ENCODE peak calls at places on chromosomes 4 and X, in ten cellular contexts. One of them, this sample, is unnamed.

GRCh38 chr4:124143632-124144031 is 568.9 kb downstream of the ANKRD50 start:
- DNase-seq in AG09319: no peak
- DNase-seq in AG08395: no peak
- DNase-seq in stimulated activated CD4-positive, alpha-beta T cell treated with anti-CD3 and anti-CD28 coated beads, Interleukin-1b, Interleukin-23, amount 100 ng/mL, for 24 hours: no peak
- DNase-seq in activated effector memory CD4-positive, alpha-beta T cell treated with Interleukin-2 at 50 U/mL for 16 hours: no peak
- DNase-seq in activated CD8-positive, alpha-beta memory T cell treated with anti-CD3 and anti-CD28 coated beads for 48 hours: no peak
- DNase-seq in mesothelial cell of epicardium: no peak
- DNase-seq in ELR: no peak
- DNase-seq in KG1: no peak
- DNase-seq in T-cell: no peak
- DNase-seq in this sample: no peak

GRCh38 chr4:15755321-15755750 is 22.8 kb upstream of the CD38 start:
- DNase-seq in activated effector memory CD4-positive, alpha-beta T cell treated with Interleukin-2 at 50 U/mL for 16 hours: peak
- DNase-seq in stimulated activated CD4-positive, alpha-beta T cell treated with anti-CD3 and anti-CD28 coated beads, Interleukin-1b, Interleukin-23, amount 100 ng/mL, for 24 hours: no peak
- DNase-seq in activated CD8-positive, alpha-beta memory T cell treated with anti-CD3 and anti-CD28 coated beads for 48 hours: no peak
- DNase-seq in AG09319: no peak
- DNase-seq in KG1: no peak
- DNase-seq in mesothelial cell of epicardium: no peak
- DNase-seq in AG08395: no peak
- DNase-seq in T-cell: no peak
- DNase-seq in ELR: peak
- DNase-seq in this sample: no peak

GRCh38 chr4:145679991-145680455 is at the start of gene C4orf51:
- DNase-seq in ELR: peak
- DNase-seq in stimulated activated CD4-positive, alpha-beta T cell treated with anti-CD3 and anti-CD28 coated beads, Interleukin-1b, Interleukin-23, amount 100 ng/mL, for 24 hours: no peak
- DNase-seq in KG1: no peak
- DNase-seq in AG08395: peak
- DNase-seq in mesothelial cell of epicardium: no peak
- DNase-seq in activated CD8-positive, alpha-beta memory T cell treated with anti-CD3 and anti-CD28 coated beads for 48 hours: no peak
- DNase-seq in T-cell: no peak
- DNase-seq in activated effector memory CD4-positive, alpha-beta T cell treated with Interleukin-2 at 50 U/mL for 16 hours: no peak
- DNase-seq in AG09319: peak
- DNase-seq in this sample: peak

GRCh38 chr4:60992037-60992436 is 208.1 kb upstream of the ADGRL3 start:
- DNase-seq in stimulated activated CD4-positive, alpha-beta T cell treated with anti-CD3 and anti-CD28 coated beads, Interleukin-1b, Interleukin-23, amount 100 ng/mL, for 24 hours: no peak
- DNase-seq in AG08395: no peak
- DNase-seq in mesothelial cell of epicardium: no peak
- DNase-seq in activated CD8-positive, alpha-beta memory T cell treated with anti-CD3 and anti-CD28 coated beads for 48 hours: no peak
- DNase-seq in KG1: no peak
- DNase-seq in T-cell: no peak
- DNase-seq in AG09319: no peak
- DNase-seq in ELR: peak
- DNase-seq in activated effector memory CD4-positive, alpha-beta T cell treated with Interleukin-2 at 50 U/mL for 16 hours: no peak
- DNase-seq in this sample: no peak

GRCh38 chr4:162457071-162457865 is 293.5 kb upstream of the FSTL5 start:
- DNase-seq in mesothelial cell of epicardium: no peak
- DNase-seq in AG09319: no peak
- DNase-seq in stimulated activated CD4-positive, alpha-beta T cell treated with anti-CD3 and anti-CD28 coated beads, Interleukin-1b, Interleukin-23, amount 100 ng/mL, for 24 hours: no peak
- DNase-seq in AG08395: no peak
- DNase-seq in activated effector memory CD4-positive, alpha-beta T cell treated with Interleukin-2 at 50 U/mL for 16 hours: no peak
- DNase-seq in activated CD8-positive, alpha-beta memory T cell treated with anti-CD3 and anti-CD28 coated beads for 48 hours: no peak
- DNase-seq in KG1: no peak
- DNase-seq in ELR: peak
- DNase-seq in T-cell: no peak
- DNase-seq in this sample: no peak

GRCh38 chr4:125198916-125199315 is 115.8 kb upstream of the FAT4 start:
- DNase-seq in AG09319: no peak
- DNase-seq in T-cell: no peak
- DNase-seq in ELR: peak
- DNase-seq in activated CD8-positive, alpha-beta memory T cell treated with anti-CD3 and anti-CD28 coated beads for 48 hours: no peak
- DNase-seq in activated effector memory CD4-positive, alpha-beta T cell treated with Interleukin-2 at 50 U/mL for 16 hours: no peak
- DNase-seq in stimulated activated CD4-positive, alpha-beta T cell treated with anti-CD3 and anti-CD28 coated beads, Interleukin-1b, Interleukin-23, amount 100 ng/mL, for 24 hours: no peak
- DNase-seq in mesothelial cell of epicardium: no peak
- DNase-seq in AG08395: peak
- DNase-seq in KG1: no peak
- DNase-seq in this sample: no peak

GRCh38 chrX:47556045-47556623 is 4.9 kb upstream of the ARAF start:
- DNase-seq in activated effector memory CD4-positive, alpha-beta T cell treated with Interleukin-2 at 50 U/mL for 16 hours: peak
- DNase-seq in ELR: peak
- DNase-seq in stimulated activated CD4-positive, alpha-beta T cell treated with anti-CD3 and anti-CD28 coated beads, Interleukin-1b, Interleukin-23, amount 100 ng/mL, for 24 hours: peak
- DNase-seq in mesothelial cell of epicardium: peak
- DNase-seq in T-cell: peak
- DNase-seq in KG1: no peak
- DNase-seq in AG08395: peak
- DNase-seq in activated CD8-positive, alpha-beta memory T cell treated with anti-CD3 and anti-CD28 coated beads for 48 hours: peak
- DNase-seq in AG09319: peak
- DNase-seq in this sample: peak

GRCh38 chr4:53196195-53196641 is 169.6 kb downstream of the SCFD2 start:
- DNase-seq in mesothelial cell of epicardium: no peak
- DNase-seq in AG09319: no peak
- DNase-seq in ELR: no peak
- DNase-seq in stimulated activated CD4-positive, alpha-beta T cell treated with anti-CD3 and anti-CD28 coated beads, Interleukin-1b, Interleukin-23, amount 100 ng/mL, for 24 hours: no peak
- DNase-seq in KG1: no peak
- DNase-seq in activated effector memory CD4-positive, alpha-beta T cell treated with Interleukin-2 at 50 U/mL for 16 hours: no peak
- DNase-seq in T-cell: no peak
- DNase-seq in activated CD8-positive, alpha-beta memory T cell treated with anti-CD3 and anti-CD28 coated beads for 48 hours: no peak
- DNase-seq in AG08395: peak
- DNase-seq in this sample: no peak

GRCh38 chr4:2732526-2732925 is 23.6 kb downstream of the TNIP2 start:
- DNase-seq in stimulated activated CD4-positive, alpha-beta T cell treated with anti-CD3 and anti-CD28 coated beads, Interleukin-1b, Interleukin-23, amount 100 ng/mL, for 24 hours: no peak
- DNase-seq in ELR: no peak
- DNase-seq in T-cell: no peak
- DNase-seq in AG09319: no peak
- DNase-seq in activated CD8-positive, alpha-beta memory T cell treated with anti-CD3 and anti-CD28 coated beads for 48 hours: no peak
- DNase-seq in KG1: no peak
- DNase-seq in activated effector memory CD4-positive, alpha-beta T cell treated with Interleukin-2 at 50 U/mL for 16 hours: no peak
- DNase-seq in mesothelial cell of epicardium: no peak
- DNase-seq in AG08395: no peak
- DNase-seq in this sample: no peak

GRCh38 chrX:8579602-8580001 is 115.0 kb downstream of the VCX3B start:
- DNase-seq in KG1: no peak
- DNase-seq in AG09319: no peak
- DNase-seq in stimulated activated CD4-positive, alpha-beta T cell treated with anti-CD3 and anti-CD28 coated beads, Interleukin-1b, Interleukin-23, amount 100 ng/mL, for 24 hours: no peak
- DNase-seq in AG08395: no peak
- DNase-seq in T-cell: no peak
- DNase-seq in activated CD8-positive, alpha-beta memory T cell treated with anti-CD3 and anti-CD28 coated beads for 48 hours: no peak
- DNase-seq in activated effector memory CD4-positive, alpha-beta T cell treated with Interleukin-2 at 50 U/mL for 16 hours: no peak
- DNase-seq in ELR: no peak
- DNase-seq in mesothelial cell of epicardium: no peak
- DNase-seq in this sample: no peak

GRCh38 chr4:91447168-91447567 is 856.6 kb upstream of the GRID2 start:
- DNase-seq in activated CD8-positive, alpha-beta memory T cell treated with anti-CD3 and anti-CD28 coated beads for 48 hours: no peak
- DNase-seq in activated effector memory CD4-positive, alpha-beta T cell treated with Interleukin-2 at 50 U/mL for 16 hours: no peak
- DNase-seq in mesothelial cell of epicardium: no peak
- DNase-seq in KG1: no peak
- DNase-seq in ELR: no peak
- DNase-seq in AG09319: no peak
- DNase-seq in T-cell: no peak
- DNase-seq in AG08395: no peak
- DNase-seq in stimulated activated CD4-positive, alpha-beta T cell treated with anti-CD3 and anti-CD28 coated beads, Interleukin-1b, Interleukin-23, amount 100 ng/mL, for 24 hours: no peak
- DNase-seq in this sample: no peak

GRCh38 chr4:75169020-75169814 is 236.3 kb downstream of the PARM1 start:
- DNase-seq in KG1: no peak
- DNase-seq in activated CD8-positive, alpha-beta memory T cell treated with anti-CD3 and anti-CD28 coated beads for 48 hours: no peak
- DNase-seq in activated effector memory CD4-positive, alpha-beta T cell treated with Interleukin-2 at 50 U/mL for 16 hours: no peak
- DNase-seq in ELR: no peak
- DNase-seq in AG09319: no peak
- DNase-seq in AG08395: no peak
- DNase-seq in mesothelial cell of epicardium: no peak
- DNase-seq in stimulated activated CD4-positive, alpha-beta T cell treated with anti-CD3 and anti-CD28 coated beads, Interleukin-1b, Interleukin-23, amount 100 ng/mL, for 24 hours: no peak
- DNase-seq in T-cell: no peak
- DNase-seq in this sample: no peak

GRCh38 chr4:139419388-139419914 is 34.5 kb upstream of the RAB33B start:
- DNase-seq in ELR: peak
- DNase-seq in KG1: peak
- DNase-seq in AG08395: peak
- DNase-seq in stimulated activated CD4-positive, alpha-beta T cell treated with anti-CD3 and anti-CD28 coated beads, Interleukin-1b, Interleukin-23, amount 100 ng/mL, for 24 hours: no peak
- DNase-seq in activated effector memory CD4-positive, alpha-beta T cell treated with Interleukin-2 at 50 U/mL for 16 hours: no peak
- DNase-seq in T-cell: peak
- DNase-seq in mesothelial cell of epicardium: no peak
- DNase-seq in activated CD8-positive, alpha-beta memory T cell treated with anti-CD3 and anti-CD28 coated beads for 48 hours: no peak
- DNase-seq in AG09319: peak
- DNase-seq in this sample: peak

GRCh38 chr4:3451956-3452355 is 10.2 kb downstream of the HGFAC start:
- DNase-seq in activated effector memory CD4-positive, alpha-beta T cell treated with Interleukin-2 at 50 U/mL for 16 hours: no peak
- DNase-seq in AG09319: peak
- DNase-seq in T-cell: no peak
- DNase-seq in ELR: peak
- DNase-seq in activated CD8-positive, alpha-beta memory T cell treated with anti-CD3 and anti-CD28 coated beads for 48 hours: no peak
- DNase-seq in mesothelial cell of epicardium: no peak
- DNase-seq in KG1: no peak
- DNase-seq in AG08395: peak
- DNase-seq in stimulated activated CD4-positive, alpha-beta T cell treated with anti-CD3 and anti-CD28 coated beads, Interleukin-1b, Interleukin-23, amount 100 ng/mL, for 24 hours: no peak
- DNase-seq in this sample: no peak

GRCh38 chrX:150012647-150013046 is 74.4 kb upstream of the EOLA2 start:
- DNase-seq in activated CD8-positive, alpha-beta memory T cell treated with anti-CD3 and anti-CD28 coated beads for 48 hours: no peak
- DNase-seq in AG09319: no peak
- DNase-seq in KG1: no peak
- DNase-seq in T-cell: no peak
- DNase-seq in stimulated activated CD4-positive, alpha-beta T cell treated with anti-CD3 and anti-CD28 coated beads, Interleukin-1b, Interleukin-23, amount 100 ng/mL, for 24 hours: no peak
- DNase-seq in ELR: no peak
- DNase-seq in activated effector memory CD4-positive, alpha-beta T cell treated with Interleukin-2 at 50 U/mL for 16 hours: no peak
- DNase-seq in AG08395: peak
- DNase-seq in mesothelial cell of epicardium: no peak
- DNase-seq in this sample: no peak

GRCh38 chrX:148298737-148299136 is 201.7 kb upstream of the AFF2 start:
- DNase-seq in activated effector memory CD4-positive, alpha-beta T cell treated with Interleukin-2 at 50 U/mL for 16 hours: no peak
- DNase-seq in mesothelial cell of epicardium: no peak
- DNase-seq in activated CD8-positive, alpha-beta memory T cell treated with anti-CD3 and anti-CD28 coated beads for 48 hours: no peak
- DNase-seq in AG08395: peak
- DNase-seq in T-cell: no peak
- DNase-seq in KG1: no peak
- DNase-seq in ELR: no peak
- DNase-seq in stimulated activated CD4-positive, alpha-beta T cell treated with anti-CD3 and anti-CD28 coated beads, Interleukin-1b, Interleukin-23, amount 100 ng/mL, for 24 hours: no peak
- DNase-seq in AG09319: no peak
- DNase-seq in this sample: no peak

GRCh38 chrX:129239371-129239770 is 283.9 kb downstream of the SMARCA1 start:
- DNase-seq in AG08395: peak
- DNase-seq in ELR: no peak
- DNase-seq in KG1: no peak
- DNase-seq in activated effector memory CD4-positive, alpha-beta T cell treated with Interleukin-2 at 50 U/mL for 16 hours: no peak
- DNase-seq in stimulated activated CD4-positive, alpha-beta T cell treated with anti-CD3 and anti-CD28 coated beads, Interleukin-1b, Interleukin-23, amount 100 ng/mL, for 24 hours: no peak
- DNase-seq in activated CD8-positive, alpha-beta memory T cell treated with anti-CD3 and anti-CD28 coated beads for 48 hours: no peak
- DNase-seq in AG09319: no peak
- DNase-seq in T-cell: no peak
- DNase-seq in mesothelial cell of epicardium: no peak
- DNase-seq in this sample: no peak

GRCh38 chr4:89661490-89661889 is 175.5 kb downstream of the SNCA start:
- DNase-seq in KG1: no peak
- DNase-seq in mesothelial cell of epicardium: no peak
- DNase-seq in AG09319: peak
- DNase-seq in activated effector memory CD4-positive, alpha-beta T cell treated with Interleukin-2 at 50 U/mL for 16 hours: no peak
- DNase-seq in AG08395: peak
- DNase-seq in stimulated activated CD4-positive, alpha-beta T cell treated with anti-CD3 and anti-CD28 coated beads, Interleukin-1b, Interleukin-23, amount 100 ng/mL, for 24 hours: no peak
- DNase-seq in ELR: peak
- DNase-seq in T-cell: no peak
- DNase-seq in activated CD8-positive, alpha-beta memory T cell treated with anti-CD3 and anti-CD28 coated beads for 48 hours: no peak
- DNase-seq in this sample: no peak

GRCh38 chr4:169439244-169439643 is 168.5 kb upstream of the SH3RF1 start:
- DNase-seq in ELR: no peak
- DNase-seq in mesothelial cell of epicardium: no peak
- DNase-seq in AG08395: no peak
- DNase-seq in T-cell: no peak
- DNase-seq in activated effector memory CD4-positive, alpha-beta T cell treated with Interleukin-2 at 50 U/mL for 16 hours: no peak
- DNase-seq in activated CD8-positive, alpha-beta memory T cell treated with anti-CD3 and anti-CD28 coated beads for 48 hours: no peak
- DNase-seq in KG1: no peak
- DNase-seq in AG09319: no peak
- DNase-seq in stimulated activated CD4-positive, alpha-beta T cell treated with anti-CD3 and anti-CD28 coated beads, Interleukin-1b, Interleukin-23, amount 100 ng/mL, for 24 hours: no peak
- DNase-seq in this sample: no peak

GRCh38 chrX:144334577-144334976 is 450.7 kb downstream of the UBE2NL start:
- DNase-seq in KG1: no peak
- DNase-seq in AG08395: no peak
- DNase-seq in activated effector memory CD4-positive, alpha-beta T cell treated with Interleukin-2 at 50 U/mL for 16 hours: no peak
- DNase-seq in mesothelial cell of epicardium: no peak
- DNase-seq in AG09319: no peak
- DNase-seq in activated CD8-positive, alpha-beta memory T cell treated with anti-CD3 and anti-CD28 coated beads for 48 hours: no peak
- DNase-seq in T-cell: no peak
- DNase-seq in ELR: no peak
- DNase-seq in stimulated activated CD4-positive, alpha-beta T cell treated with anti-CD3 and anti-CD28 coated beads, Interleukin-1b, Interleukin-23, amount 100 ng/mL, for 24 hours: no peak
- DNase-seq in this sample: no peak

GRCh38 chr4:123449362-123449761 is 52.8 kb downstream of the SPRY1 start:
- DNase-seq in T-cell: no peak
- DNase-seq in activated CD8-positive, alpha-beta memory T cell treated with anti-CD3 and anti-CD28 coated beads for 48 hours: no peak
- DNase-seq in stimulated activated CD4-positive, alpha-beta T cell treated with anti-CD3 and anti-CD28 coated beads, Interleukin-1b, Interleukin-23, amount 100 ng/mL, for 24 hours: no peak
- DNase-seq in KG1: no peak
- DNase-seq in mesothelial cell of epicardium: no peak
- DNase-seq in activated effector memory CD4-positive, alpha-beta T cell treated with Interleukin-2 at 50 U/mL for 16 hours: no peak
- DNase-seq in AG09319: no peak
- DNase-seq in ELR: no peak
- DNase-seq in AG08395: no peak
- DNase-seq in this sample: no peak

GRCh38 chr4:155809835-155810234 is 51.0 kb downstream of the GUCY1B1 start:
- DNase-seq in AG09319: peak
- DNase-seq in activated effector memory CD4-positive, alpha-beta T cell treated with Interleukin-2 at 50 U/mL for 16 hours: no peak
- DNase-seq in KG1: peak
- DNase-seq in stimulated activated CD4-positive, alpha-beta T cell treated with anti-CD3 and anti-CD28 coated beads, Interleukin-1b, Interleukin-23, amount 100 ng/mL, for 24 hours: no peak
- DNase-seq in AG08395: peak
- DNase-seq in activated CD8-positive, alpha-beta memory T cell treated with anti-CD3 and anti-CD28 coated beads for 48 hours: no peak
- DNase-seq in mesothelial cell of epicardium: no peak
- DNase-seq in ELR: peak
- DNase-seq in T-cell: no peak
- DNase-seq in this sample: no peak

GRCh38 chr4:79863333-79863732 is 209.7 kb downstream of the ANTXR2 start:
- DNase-seq in ELR: no peak
- DNase-seq in KG1: no peak
- DNase-seq in AG08395: no peak
- DNase-seq in AG09319: no peak
- DNase-seq in activated effector memory CD4-positive, alpha-beta T cell treated with Interleukin-2 at 50 U/mL for 16 hours: no peak
- DNase-seq in activated CD8-positive, alpha-beta memory T cell treated with anti-CD3 and anti-CD28 coated beads for 48 hours: no peak
- DNase-seq in stimulated activated CD4-positive, alpha-beta T cell treated with anti-CD3 and anti-CD28 coated beads, Interleukin-1b, Interleukin-23, amount 100 ng/mL, for 24 hours: no peak
- DNase-seq in T-cell: no peak
- DNase-seq in mesothelial cell of epicardium: no peak
- DNase-seq in this sample: no peak

GRCh38 chrX:40423299-40423698 is 157.5 kb upstream of the ATP6AP2 start:
- DNase-seq in activated effector memory CD4-positive, alpha-beta T cell treated with Interleukin-2 at 50 U/mL for 16 hours: no peak
- DNase-seq in KG1: no peak
- DNase-seq in AG09319: no peak
- DNase-seq in activated CD8-positive, alpha-beta memory T cell treated with anti-CD3 and anti-CD28 coated beads for 48 hours: no peak
- DNase-seq in ELR: no peak
- DNase-seq in AG08395: no peak
- DNase-seq in T-cell: no peak
- DNase-seq in stimulated activated CD4-positive, alpha-beta T cell treated with anti-CD3 and anti-CD28 coated beads, Interleukin-1b, Interleukin-23, amount 100 ng/mL, for 24 hours: no peak
- DNase-seq in mesothelial cell of epicardium: no peak
- DNase-seq in this sample: no peak

GRCh38 chr4:125620066-125620850 is 305.5 kb downstream of the FAT4 start:
- DNase-seq in AG08395: no peak
- DNase-seq in AG09319: no peak
- DNase-seq in activated CD8-positive, alpha-beta memory T cell treated with anti-CD3 and anti-CD28 coated beads for 48 hours: no peak
- DNase-seq in mesothelial cell of epicardium: no peak
- DNase-seq in stimulated activated CD4-positive, alpha-beta T cell treated with anti-CD3 and anti-CD28 coated beads, Interleukin-1b, Interleukin-23, amount 100 ng/mL, for 24 hours: no peak
- DNase-seq in ELR: no peak
- DNase-seq in KG1: no peak
- DNase-seq in T-cell: no peak
- DNase-seq in activated effector memory CD4-positive, alpha-beta T cell treated with Interleukin-2 at 50 U/mL for 16 hours: no peak
- DNase-seq in this sample: no peak

GRCh38 chrX:139543920-139544319 is 13.4 kb downstream of the F9 start:
- DNase-seq in activated effector memory CD4-positive, alpha-beta T cell treated with Interleukin-2 at 50 U/mL for 16 hours: no peak
- DNase-seq in stimulated activated CD4-positive, alpha-beta T cell treated with anti-CD3 and anti-CD28 coated beads, Interleukin-1b, Interleukin-23, amount 100 ng/mL, for 24 hours: no peak
- DNase-seq in ELR: no peak
- DNase-seq in AG08395: no peak
- DNase-seq in T-cell: no peak
- DNase-seq in KG1: no peak
- DNase-seq in mesothelial cell of epicardium: no peak
- DNase-seq in AG09319: no peak
- DNase-seq in activated CD8-positive, alpha-beta memory T cell treated with anti-CD3 and anti-CD28 coated beads for 48 hours: no peak
- DNase-seq in this sample: no peak

GRCh38 chr4:148431401-148431800 is 10.8 kb downstream of the NR3C2 start:
- DNase-seq in KG1: no peak
- DNase-seq in AG09319: no peak
- DNase-seq in T-cell: no peak
- DNase-seq in stimulated activated CD4-positive, alpha-beta T cell treated with anti-CD3 and anti-CD28 coated beads, Interleukin-1b, Interleukin-23, amount 100 ng/mL, for 24 hours: no peak
- DNase-seq in ELR: no peak
- DNase-seq in activated effector memory CD4-positive, alpha-beta T cell treated with Interleukin-2 at 50 U/mL for 16 hours: no peak
- DNase-seq in AG08395: no peak
- DNase-seq in activated CD8-positive, alpha-beta memory T cell treated with anti-CD3 and anti-CD28 coated beads for 48 hours: no peak
- DNase-seq in mesothelial cell of epicardium: no peak
- DNase-seq in this sample: no peak

GRCh38 chr4:1556541-1557220 is 127.4 kb downstream of the FAM53A start:
- DNase-seq in activated effector memory CD4-positive, alpha-beta T cell treated with Interleukin-2 at 50 U/mL for 16 hours: no peak
- DNase-seq in T-cell: no peak
- DNase-seq in AG08395: no peak
- DNase-seq in ELR: no peak
- DNase-seq in AG09319: no peak
- DNase-seq in mesothelial cell of epicardium: no peak
- DNase-seq in KG1: no peak
- DNase-seq in stimulated activated CD4-positive, alpha-beta T cell treated with anti-CD3 and anti-CD28 coated beads, Interleukin-1b, Interleukin-23, amount 100 ng/mL, for 24 hours: no peak
- DNase-seq in activated CD8-positive, alpha-beta memory T cell treated with anti-CD3 and anti-CD28 coated beads for 48 hours: no peak
- DNase-seq in this sample: no peak

This sample was measured in mucosa of gallbladder.